ENCODE peak calls at places on chromosomes 12 and 14, in eight cellular contexts. One of them, this sample, is unnamed. For H3K4me1, the result is how much of the 10 kb centered on the place peaks cover.

GRCh38 chr12:24821691-24822090 is 127.2 kb downstream of the BCAT1 start:
- DNase-seq in lung: no peak
- DNase-seq in aorta: no peak
- DNase-seq in heart right ventricle: no peak
- DNase-seq in astrocyte: peak
- DNase-seq in spleen: no peak
- DNase-seq in prostate gland: no peak
- DNase-seq in IMR-90: peak
- DNase-seq in this sample: no peak

GRCh38 chr12:95874452-95874851 is 15.7 kb downstream of the SNRPF start:
- DNase-seq in heart right ventricle: no peak
- DNase-seq in prostate gland: no peak
- DNase-seq in spleen: no peak
- DNase-seq in astrocyte: no peak
- DNase-seq in aorta: no peak
- DNase-seq in IMR-90: no peak
- DNase-seq in lung: no peak
- DNase-seq in this sample: no peak

GRCh38 chr12:107429006-107429698 is 256.4 kb upstream of the PWP1 start:
- DNase-seq in spleen: no peak
- DNase-seq in astrocyte: no peak
- DNase-seq in prostate gland: peak
- DNase-seq in IMR-90: no peak
- DNase-seq in heart right ventricle: no peak
- DNase-seq in aorta: no peak
- DNase-seq in lung: peak
- DNase-seq in this sample: peak

GRCh38 chr14:51093371-51094281 is 1.3 kb downstream of the TRIM9 start:
- DNase-seq in aorta: peak
- DNase-seq in lung: no peak
- DNase-seq in IMR-90: no peak
- DNase-seq in astrocyte: no peak
- DNase-seq in spleen: peak
- DNase-seq in heart right ventricle: peak
- DNase-seq in prostate gland: no peak
- DNase-seq in this sample: peak

GRCh38 chr12:102765736-102766135 is 151.3 kb downstream of the PAH start:
- DNase-seq in astrocyte: peak
- DNase-seq in IMR-90: no peak
- DNase-seq in prostate gland: no peak
- DNase-seq in spleen: no peak
- DNase-seq in heart right ventricle: no peak
- DNase-seq in lung: no peak
- DNase-seq in aorta: no peak
- DNase-seq in this sample: no peak

GRCh38 chr12:120579179-120579578 is 2.0 kb downstream of the POP5 start:
- DNase-seq in spleen: peak
- DNase-seq in IMR-90: no peak
- DNase-seq in aorta: no peak
- DNase-seq in lung: no peak
- DNase-seq in astrocyte: no peak
- DNase-seq in prostate gland: no peak
- DNase-seq in heart right ventricle: no peak
- DNase-seq in this sample: no peak

GRCh38 chr12:78818487-78818886 is 46.1 kb upstream of the SYT1 start:
- DNase-seq in astrocyte: no peak
- DNase-seq in IMR-90: no peak
- DNase-seq in lung: no peak
- DNase-seq in heart right ventricle: no peak
- DNase-seq in prostate gland: no peak
- DNase-seq in spleen: no peak
- DNase-seq in aorta: no peak
- DNase-seq in this sample: no peak

GRCh38 chr14:105384041-105384557 is 14.2 kb upstream of the TEX22 start:
- DNase-seq in heart right ventricle: no peak
- DNase-seq in spleen: no peak
- DNase-seq in prostate gland: no peak
- DNase-seq in aorta: no peak
- DNase-seq in IMR-90: no peak
- DNase-seq in astrocyte: no peak
- DNase-seq in lung: no peak
- DNase-seq in this sample: no peak

GRCh38 chr12:66074561-66074960 is 56.0 kb downstream of the LLPH start:
- DNase-seq in IMR-90: peak
- DNase-seq in prostate gland: no peak
- DNase-seq in lung: no peak
- DNase-seq in aorta: no peak
- DNase-seq in astrocyte: peak
- DNase-seq in heart right ventricle: no peak
- DNase-seq in spleen: no peak
- DNase-seq in this sample: no peak

GRCh38 chr12:13347241-13348043 is 150.9 kb downstream of the EMP1 start:
- DNase-seq in aorta: no peak
- DNase-seq in prostate gland: no peak
- DNase-seq in lung: no peak
- DNase-seq in heart right ventricle: no peak
- DNase-seq in IMR-90: peak
- DNase-seq in spleen: no peak
- DNase-seq in astrocyte: peak
- DNase-seq in this sample: no peak

GRCh38 chr12:113727651-113728061 is 238.5 kb downstream of the RBM19 start:
- DNase-seq in lung: no peak
- DNase-seq in spleen: no peak
- DNase-seq in astrocyte: peak
- DNase-seq in prostate gland: no peak
- DNase-seq in IMR-90: peak
- DNase-seq in heart right ventricle: no peak
- DNase-seq in aorta: no peak
- DNase-seq in this sample: no peak

GRCh38 chr12:80044694-80045046 is 54.7 kb upstream of the OTOGL start:
- DNase-seq in spleen: no peak
- DNase-seq in astrocyte: peak
- DNase-seq in aorta: no peak
- DNase-seq in lung: no peak
- DNase-seq in IMR-90: peak
- DNase-seq in heart right ventricle: no peak
- DNase-seq in prostate gland: no peak
- DNase-seq in this sample: no peak

GRCh38 chr12:72011374-72011773 is 72.7 kb downstream of the TPH2 start:
- DNase-seq in aorta: no peak
- DNase-seq in heart right ventricle: no peak
- DNase-seq in lung: no peak
- DNase-seq in astrocyte: peak
- DNase-seq in prostate gland: no peak
- DNase-seq in spleen: no peak
- DNase-seq in IMR-90: peak
- DNase-seq in this sample: no peak

GRCh38 chr12:63844391-63845341 is at the start of gene SRGAP1:
- DNase-seq in lung: peak
- DNase-seq in heart right ventricle: peak
- DNase-seq in aorta: peak
- DNase-seq in prostate gland: peak
- DNase-seq in IMR-90: peak
- DNase-seq in astrocyte: peak
- DNase-seq in spleen: peak
- DNase-seq in this sample: peak

GRCh38 chr14:77124345-77125274 is 17.0 kb downstream of the ZDHHC22 start:
- DNase-seq in lung: no peak
- DNase-seq in heart right ventricle: peak
- DNase-seq in aorta: peak
- DNase-seq in IMR-90: peak
- DNase-seq in prostate gland: peak
- DNase-seq in spleen: peak
- DNase-seq in astrocyte: no peak
- DNase-seq in this sample: peak

DNA sequence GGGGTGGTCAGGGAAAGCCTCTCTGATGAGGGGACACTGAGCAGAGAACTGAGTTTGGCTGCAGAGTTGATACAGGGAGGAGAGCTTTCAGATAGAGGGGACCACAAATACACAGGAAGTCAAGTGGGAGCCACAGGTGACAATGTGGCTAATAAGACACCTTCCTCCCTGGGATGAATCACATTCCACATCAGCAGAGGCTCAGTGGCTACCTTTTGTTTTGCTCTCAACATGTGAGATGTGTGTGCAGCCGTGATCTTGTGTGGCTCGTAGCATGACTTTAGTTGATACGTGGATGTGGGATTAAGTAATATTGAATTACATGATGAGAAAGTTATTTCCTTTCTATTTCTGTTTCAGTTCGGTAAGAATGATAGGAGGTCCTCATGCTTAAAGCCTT is 7.5 kb downstream of the CRADD start:
- DNase-seq in aorta: no peak
- DNase-seq in heart right ventricle: no peak
- DNase-seq in IMR-90: no peak
- DNase-seq in prostate gland: no peak
- DNase-seq in spleen: no peak
- DNase-seq in lung: no peak
- DNase-seq in astrocyte: no peak
- DNase-seq in this sample: no peak
- H3K27ac ChIP-seq in aorta: peak
- H3K27ac ChIP-seq in heart right ventricle: peak
- H3K27ac ChIP-seq in IMR-90: no peak
- H3K27ac ChIP-seq in prostate gland: peak
- H3K27ac ChIP-seq in spleen: no peak
- H3K27ac ChIP-seq in lung: peak
- H3K27ac ChIP-seq in astrocyte: no peak
- H3K27ac ChIP-seq in this sample: no peak

GRCh38 chr14:73745571-73746539 is 31.7 kb upstream of the PNMA1 start:
- DNase-seq in IMR-90: no peak
- DNase-seq in astrocyte: no peak
- DNase-seq in heart right ventricle: no peak
- DNase-seq in lung: no peak
- DNase-seq in spleen: peak
- DNase-seq in aorta: peak
- DNase-seq in prostate gland: no peak
- DNase-seq in this sample: no peak

GRCh38 chr14:73749706-73750105 is 35.5 kb upstream of the PNMA1 start:
- DNase-seq in spleen: peak
- DNase-seq in aorta: peak
- DNase-seq in lung: no peak
- DNase-seq in prostate gland: no peak
- DNase-seq in heart right ventricle: no peak
- DNase-seq in IMR-90: no peak
- DNase-seq in astrocyte: no peak
- DNase-seq in this sample: peak

GRCh38 chr14:73746540-73747385 is 32.6 kb upstream of the PNMA1 start:
- DNase-seq in heart right ventricle: peak
- DNase-seq in astrocyte: no peak
- DNase-seq in spleen: peak
- DNase-seq in prostate gland: no peak
- DNase-seq in lung: no peak
- DNase-seq in IMR-90: no peak
- DNase-seq in aorta: peak
- DNase-seq in this sample: no peak

GRCh38 chr14:73748858-73749357 is 34.7 kb upstream of the PNMA1 start:
- DNase-seq in aorta: no peak
- DNase-seq in lung: no peak
- DNase-seq in prostate gland: no peak
- DNase-seq in astrocyte: no peak
- DNase-seq in heart right ventricle: no peak
- DNase-seq in IMR-90: no peak
- DNase-seq in spleen: no peak
- DNase-seq in this sample: no peak

GRCh38 chr14:73747386-73748211 is 33.4 kb upstream of the PNMA1 start:
- DNase-seq in prostate gland: no peak
- DNase-seq in spleen: peak
- DNase-seq in lung: no peak
- DNase-seq in IMR-90: no peak
- DNase-seq in aorta: no peak
- DNase-seq in heart right ventricle: no peak
- DNase-seq in astrocyte: no peak
- DNase-seq in this sample: no peak
- H3K4me1 ChIP-seq in prostate gland: half or more
- H3K4me1 ChIP-seq in spleen: half or more
- H3K4me1 ChIP-seq in lung: half or more
- H3K4me1 ChIP-seq in IMR-90: half or more
- H3K4me1 ChIP-seq in aorta: under half
- H3K4me1 ChIP-seq in heart right ventricle: half or more
- H3K4me1 ChIP-seq in astrocyte: under half
- H3K4me1 ChIP-seq in this sample: half or more

DNA sequence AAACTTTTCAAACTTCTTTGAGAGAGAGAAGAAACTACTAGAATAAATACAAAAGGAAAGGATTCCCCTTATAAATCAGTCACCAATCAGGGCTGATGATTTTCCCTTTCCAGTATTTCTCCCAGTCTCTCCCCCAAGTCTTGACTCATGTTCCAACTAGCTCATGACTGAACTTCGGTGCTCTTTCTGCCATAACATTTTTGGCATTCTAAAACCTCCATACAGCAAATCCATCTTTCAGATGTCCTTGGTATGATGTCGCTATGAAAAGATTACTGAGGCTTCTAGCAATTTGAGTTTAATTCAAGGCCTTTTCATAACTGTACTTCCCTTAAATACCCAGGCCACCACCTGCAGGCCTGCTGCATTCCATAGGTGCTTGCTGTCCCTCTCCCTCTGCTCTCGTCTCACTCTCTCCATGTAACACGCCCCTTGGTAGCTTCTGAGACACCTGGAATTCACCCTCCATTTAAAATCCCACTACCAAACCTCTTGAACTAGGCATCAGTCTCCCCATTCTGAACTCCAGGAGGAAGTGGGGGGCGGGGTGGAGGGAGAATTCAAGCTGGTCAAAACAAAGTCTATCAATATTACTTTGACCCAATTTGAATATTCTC is 2.4 kb downstream of the PRKD1 start:
- DNase-seq in heart right ventricle: no peak
- DNase-seq in spleen: no peak
- DNase-seq in lung: no peak
- DNase-seq in prostate gland: no peak
- DNase-seq in aorta: no peak
- DNase-seq in IMR-90: peak
- DNase-seq in astrocyte: peak
- DNase-seq in this sample: no peak
- H3K4me3 ChIP-seq in heart right ventricle: no peak
- H3K4me3 ChIP-seq in spleen: no peak
- H3K4me3 ChIP-seq in lung: no peak
- H3K4me3 ChIP-seq in prostate gland: peak
- H3K4me3 ChIP-seq in aorta: peak
- H3K4me3 ChIP-seq in IMR-90: peak
- H3K4me3 ChIP-seq in astrocyte: no peak
- H3K4me3 ChIP-seq in this sample: no peak

DNA sequence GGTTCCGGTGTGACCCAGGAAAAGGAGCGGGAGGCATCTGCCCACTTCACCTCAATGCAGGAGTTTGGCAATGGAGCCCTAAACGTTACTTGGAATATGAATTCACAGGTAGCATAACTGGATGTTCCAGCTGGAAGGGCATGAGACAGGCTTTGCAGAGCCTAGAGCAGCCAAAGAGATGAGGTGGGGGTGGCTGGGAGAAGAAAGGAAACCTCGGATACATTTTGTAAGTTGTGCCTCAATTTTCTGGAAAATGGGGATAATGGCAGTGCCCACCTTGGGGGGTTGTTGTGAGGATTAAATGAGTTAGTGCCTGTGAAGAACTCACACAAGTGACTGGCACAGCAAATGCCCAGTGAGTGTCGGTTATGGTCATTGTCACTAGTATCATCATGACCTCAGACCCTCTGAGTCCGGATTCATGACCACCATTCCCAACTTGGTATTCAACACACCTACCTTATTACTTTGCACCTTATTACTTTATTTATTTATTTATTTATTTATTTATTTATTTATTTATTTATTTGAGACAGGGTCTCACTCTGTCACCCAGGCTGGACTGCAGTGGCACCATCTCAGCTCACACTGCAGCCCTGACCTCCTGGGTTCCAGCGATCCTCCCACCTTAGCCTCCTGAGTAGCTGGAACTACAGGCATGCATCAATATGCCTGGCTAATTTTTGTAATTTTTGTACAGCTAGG is 56.0 kb downstream of the CLMN start:
- DNase-seq in astrocyte: no peak
- DNase-seq in spleen: no peak
- DNase-seq in lung: no peak
- DNase-seq in heart right ventricle: no peak
- DNase-seq in IMR-90: no peak
- DNase-seq in aorta: no peak
- DNase-seq in prostate gland: no peak
- DNase-seq in this sample: no peak
- H3K27ac ChIP-seq in astrocyte: no peak
- H3K27ac ChIP-seq in spleen: no peak
- H3K27ac ChIP-seq in lung: no peak
- H3K27ac ChIP-seq in heart right ventricle: no peak
- H3K27ac ChIP-seq in IMR-90: no peak
- H3K27ac ChIP-seq in aorta: no peak
- H3K27ac ChIP-seq in prostate gland: peak
- H3K27ac ChIP-seq in this sample: no peak